ENCODE peak calls at places on chromosome 17, in six cellular contexts. One of them, this sample, is unnamed.

GRCh38 chr17:41463746-41464145 is 3.4 kb downstream of the KRT32 start:
- DNase-seq in mesenchymal stem cell: no peak
- DNase-seq in H1: no peak
- DNase-seq in IMR-90: no peak
- DNase-seq in neuronal stem cell: no peak
- DNase-seq in H9: no peak
- DNase-seq in this sample: no peak

GRCh38 chr17:12178644-12179330 is 158.1 kb downstream of the MAP2K4 start:
- DNase-seq in mesenchymal stem cell: no peak
- DNase-seq in H1: no peak
- DNase-seq in IMR-90: no peak
- DNase-seq in neuronal stem cell: no peak
- DNase-seq in H9: no peak
- DNase-seq in this sample: no peak

GRCh38 chr17:4497101-4497824 is 1.4 kb upstream of the SPNS2 start:
- DNase-seq in mesenchymal stem cell: no peak
- DNase-seq in H1: no peak
- DNase-seq in IMR-90: peak; percentile 52
- DNase-seq in neuronal stem cell: no peak
- DNase-seq in H9: no peak
- DNase-seq in this sample: no peak

GRCh38 chr17:28256881-28257280 is 62.1 kb upstream of the TMEM97 start:
- DNase-seq in mesenchymal stem cell: no peak
- DNase-seq in H1: no peak
- DNase-seq in IMR-90: no peak
- DNase-seq in neuronal stem cell: no peak
- DNase-seq in H9: no peak
- DNase-seq in this sample: no peak

GRCh38 chr17:43723697-43724359 is 34.8 kb downstream of the SOST start:
- DNase-seq in mesenchymal stem cell: peak; percentile 80
- DNase-seq in H1: no peak
- DNase-seq in IMR-90: peak; percentile 70
- DNase-seq in neuronal stem cell: no peak
- DNase-seq in H9: no peak
- DNase-seq in this sample: peak; percentile 49

GRCh38 chr17:9002610-9003354 is 18.5 kb upstream of the NTN1 start:
- DNase-seq in mesenchymal stem cell: no peak
- DNase-seq in H1: peak; percentile 72
- DNase-seq in IMR-90: no peak
- DNase-seq in neuronal stem cell: peak; percentile 62
- DNase-seq in H9: peak; percentile 63
- DNase-seq in this sample: peak; percentile 52

GRCh38 chr17:27466748-27467375 is 10.6 kb downstream of the KSR1 start:
- DNase-seq in mesenchymal stem cell: no peak
- DNase-seq in H1: no peak
- DNase-seq in IMR-90: no peak
- DNase-seq in neuronal stem cell: no peak
- DNase-seq in H9: no peak
- DNase-seq in this sample: no peak

GRCh38 chr17:75288784-75289121 is 480 bp downstream of the SLC25A19 start:
- DNase-seq in mesenchymal stem cell: no peak
- DNase-seq in H1: peak; percentile 69
- DNase-seq in IMR-90: no peak
- DNase-seq in neuronal stem cell: no peak
- DNase-seq in H9: peak; percentile 67
- DNase-seq in this sample: peak; percentile 57

GRCh38 chr17:7336240-7337175 is at the start of gene ACAP1:
- DNase-seq in mesenchymal stem cell: no peak
- DNase-seq in H1: peak; percentile 79
- DNase-seq in IMR-90: no peak
- DNase-seq in neuronal stem cell: no peak
- DNase-seq in H9: peak; percentile 94
- DNase-seq in this sample: peak; percentile 61

GRCh38 chr17:41835800-41836549 is at the start of gene NT5C3B:
- DNase-seq in mesenchymal stem cell: peak; percentile 41
- DNase-seq in H1: peak; percentile 76
- DNase-seq in IMR-90: no peak
- DNase-seq in neuronal stem cell: peak; percentile 41
- DNase-seq in H9: peak; percentile 78
- DNase-seq in this sample: peak; percentile 48

GRCh38 chr17:31593806-31594205 is 202.3 kb downstream of the RAB11FIP4 start:
- DNase-seq in mesenchymal stem cell: peak; percentile 50
- DNase-seq in H1: no peak
- DNase-seq in IMR-90: peak; percentile 89
- DNase-seq in neuronal stem cell: no peak
- DNase-seq in H9: no peak
- DNase-seq in this sample: no peak

GRCh38 chr17:46159686-46160085 is 33.5 kb downstream of the KANSL1 start:
- DNase-seq in mesenchymal stem cell: peak; percentile 64
- DNase-seq in H1: no peak
- DNase-seq in IMR-90: peak; percentile 87
- DNase-seq in neuronal stem cell: no peak
- DNase-seq in H9: no peak
- DNase-seq in this sample: no peak

GRCh38 chr17:17280613-17281549 is at the start of gene COPS3:
- DNase-seq in mesenchymal stem cell: peak; percentile 98
- DNase-seq in H1: peak; percentile 96
- DNase-seq in IMR-90: peak; percentile 98
- DNase-seq in neuronal stem cell: peak; percentile 95
- DNase-seq in H9: peak; percentile 99
- DNase-seq in this sample: peak; percentile 99

GRCh38 chr17:64336760-64337413 is 53.8 kb downstream of the PECAM1 start:
- DNase-seq in mesenchymal stem cell: no peak
- DNase-seq in H1: peak; percentile 49
- DNase-seq in IMR-90: no peak
- DNase-seq in neuronal stem cell: no peak
- DNase-seq in H9: peak; percentile 72
- DNase-seq in this sample: peak; percentile 8

GRCh38 chr17:37671813-37672544 is 28.7 kb upstream of the DDX52 start:
- DNase-seq in mesenchymal stem cell: peak; percentile 92
- DNase-seq in H1: no peak
- DNase-seq in IMR-90: peak; percentile 96
- DNase-seq in neuronal stem cell: no peak
- DNase-seq in H9: no peak
- DNase-seq in this sample: no peak

GRCh38 chr17:39365252-39365651 is 36.2 kb downstream of the FBXL20 start:
- DNase-seq in mesenchymal stem cell: no peak
- DNase-seq in H1: no peak
- DNase-seq in IMR-90: peak; percentile 83
- DNase-seq in neuronal stem cell: no peak
- DNase-seq in H9: no peak
- DNase-seq in this sample: no peak

GRCh38 chr17:81092518-81093095 is 57.7 kb downstream of the BAIAP2 start:
- DNase-seq in mesenchymal stem cell: no peak
- DNase-seq in H1: no peak
- DNase-seq in IMR-90: no peak
- DNase-seq in neuronal stem cell: no peak
- DNase-seq in H9: no peak
- DNase-seq in this sample: no peak

GRCh38 chr17:81090361-81091133 is 55.6 kb downstream of the BAIAP2 start:
- DNase-seq in mesenchymal stem cell: peak; percentile 20
- DNase-seq in H1: peak; percentile 83
- DNase-seq in IMR-90: no peak
- DNase-seq in neuronal stem cell: no peak
- DNase-seq in H9: peak; percentile 95
- DNase-seq in this sample: peak; percentile 68

GRCh38 chr17:81091134-81091530 is 56.2 kb downstream of the BAIAP2 start:
- DNase-seq in mesenchymal stem cell: no peak
- DNase-seq in H1: no peak
- DNase-seq in IMR-90: no peak
- DNase-seq in neuronal stem cell: no peak
- DNase-seq in H9: no peak
- DNase-seq in this sample: no peak

GRCh38 chr17:81093576-81094223 is 58.7 kb downstream of the BAIAP2 start:
- DNase-seq in mesenchymal stem cell: no peak
- DNase-seq in H1: no peak
- DNase-seq in IMR-90: no peak
- DNase-seq in neuronal stem cell: no peak
- DNase-seq in H9: no peak
- DNase-seq in this sample: no peak

GRCh38 chr17:81091774-81092517 is 57.0 kb downstream of the BAIAP2 start:
- DNase-seq in mesenchymal stem cell: no peak
- DNase-seq in H1: no peak
- DNase-seq in IMR-90: no peak
- DNase-seq in neuronal stem cell: no peak
- DNase-seq in H9: no peak
- DNase-seq in this sample: no peak
- H3K4me1 ChIP-seq in mesenchymal stem cell: peaks cover 56% of the 10 kb centered on the region
- H3K4me1 ChIP-seq in H1: peaks cover 33% of the 10 kb centered on the region
- H3K4me1 ChIP-seq in IMR-90: peaks cover 26% of the 10 kb centered on the region
- H3K4me1 ChIP-seq in neuronal stem cell: peaks cover 52% of the 10 kb centered on the region
- H3K4me1 ChIP-seq in H9: no peaks in the 10 kb centered on the region
- H3K4me1 ChIP-seq in this sample: peaks cover 11% of the 10 kb centered on the region

GRCh38 chr17:55391244-55391757 is 30.3 kb downstream of the MMD start:
- DNase-seq in mesenchymal stem cell: no peak
- DNase-seq in H1: no peak
- DNase-seq in IMR-90: no peak
- DNase-seq in neuronal stem cell: no peak
- DNase-seq in H9: no peak
- DNase-seq in this sample: no peak
- H2BK15ac ChIP-seq in mesenchymal stem cell: no peak overlapping the region
- H2BK15ac ChIP-seq in H1: no peak overlapping the region
- H2BK15ac ChIP-seq in IMR-90: no peak overlapping the region
- H2BK15ac ChIP-seq in neuronal stem cell: no peak overlapping the region
- H2BK15ac ChIP-seq in H9: no peak overlapping the region
- H2BK15ac ChIP-seq in this sample: no peak overlapping the region

DNA sequence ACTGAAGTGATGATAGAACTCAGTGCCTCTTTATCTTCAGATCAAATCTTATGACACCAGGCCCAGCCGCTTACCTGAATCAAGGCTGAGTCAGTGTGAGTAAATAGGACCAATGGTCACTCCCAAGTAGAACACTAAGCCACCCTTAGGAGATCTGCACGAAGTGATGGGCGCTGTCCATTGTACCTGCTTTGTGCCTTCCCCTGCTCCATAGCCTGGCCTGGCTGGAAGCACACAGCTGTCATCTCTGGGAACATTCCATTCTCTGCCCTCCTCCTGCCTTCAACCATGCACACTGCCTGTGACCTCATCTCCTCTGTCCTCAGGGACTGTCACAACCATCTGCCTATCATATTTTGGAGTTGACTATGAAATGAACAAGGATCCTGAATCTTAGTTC is 279.5 kb upstream of the ASIC2 start:
- DNase-seq in mesenchymal stem cell: peak; percentile 14
- DNase-seq in H1: no peak
- DNase-seq in IMR-90: no peak
- DNase-seq in neuronal stem cell: no peak
- DNase-seq in H9: peak; percentile 48
- DNase-seq in this sample: peak; percentile 48
- H3K9ac ChIP-seq in mesenchymal stem cell: no peak overlapping the region
- H3K9ac ChIP-seq in H1: no peak overlapping the region
- H3K9ac ChIP-seq in IMR-90: no peak overlapping the region
- H3K9ac ChIP-seq in neuronal stem cell: no peak overlapping the region
- H3K9ac ChIP-seq in H9: no peak overlapping the region
- H3K9ac ChIP-seq in this sample: no peak overlapping the region

GRCh38 chr17:56029980-56030624 is 123.2 kb upstream of the ANKFN1 start:
- DNase-seq in mesenchymal stem cell: no peak
- DNase-seq in H1: no peak
- DNase-seq in IMR-90: no peak
- DNase-seq in neuronal stem cell: no peak
- DNase-seq in H9: no peak
- DNase-seq in this sample: peak; percentile 47

GRCh38 chr17:56028837-56029236 is 124.4 kb upstream of the ANKFN1 start:
- DNase-seq in mesenchymal stem cell: no peak
- DNase-seq in H1: no peak
- DNase-seq in IMR-90: no peak
- DNase-seq in neuronal stem cell: no peak
- DNase-seq in H9: no peak
- DNase-seq in this sample: no peak

GRCh38 chr17:56034120-56034757 is 119.0 kb upstream of the ANKFN1 start:
- DNase-seq in mesenchymal stem cell: no peak
- DNase-seq in H1: no peak
- DNase-seq in IMR-90: no peak
- DNase-seq in neuronal stem cell: no peak
- DNase-seq in H9: no peak
- DNase-seq in this sample: no peak

GRCh38 chr17:56026894-56027293 is 126.4 kb upstream of the ANKFN1 start:
- DNase-seq in mesenchymal stem cell: no peak
- DNase-seq in H1: no peak
- DNase-seq in IMR-90: no peak
- DNase-seq in neuronal stem cell: no peak
- DNase-seq in H9: no peak
- DNase-seq in this sample: no peak

GRCh38 chr17:56031636-56032035 is 121.6 kb upstream of the ANKFN1 start:
- DNase-seq in mesenchymal stem cell: no peak
- DNase-seq in H1: no peak
- DNase-seq in IMR-90: no peak
- DNase-seq in neuronal stem cell: no peak
- DNase-seq in H9: no peak
- DNase-seq in this sample: no peak
- H3K4me1 ChIP-seq in mesenchymal stem cell: no peaks in the 10 kb centered on the region
- H3K4me1 ChIP-seq in H1: no peaks in the 10 kb centered on the region
- H3K4me1 ChIP-seq in IMR-90: no peaks in the 10 kb centered on the region
- H3K4me1 ChIP-seq in neuronal stem cell: no peaks in the 10 kb centered on the region
- H3K4me1 ChIP-seq in H9: no peaks in the 10 kb centered on the region
- H3K4me1 ChIP-seq in this sample: no peaks in the 10 kb centered on the region

GRCh38 chr17:54046570-54046969 is 223.8 kb downstream of the KIF2B start:
- DNase-seq in mesenchymal stem cell: no peak
- DNase-seq in H1: no peak
- DNase-seq in IMR-90: no peak
- DNase-seq in neuronal stem cell: no peak
- DNase-seq in H9: no peak
- DNase-seq in this sample: no peak
- H2BK15ac ChIP-seq in mesenchymal stem cell: no peak overlapping the region
- H2BK15ac ChIP-seq in H1: no peak overlapping the region
- H2BK15ac ChIP-seq in IMR-90: no peak overlapping the region
- H2BK15ac ChIP-seq in neuronal stem cell: no peak overlapping the region
- H2BK15ac ChIP-seq in H9: no peak overlapping the region
- H2BK15ac ChIP-seq in this sample: no peak overlapping the region

GRCh38 chr17:77087650-77088454 is 52.9 kb upstream of the SEC14L1 start:
- DNase-seq in mesenchymal stem cell: no peak
- DNase-seq in H1: no peak
- DNase-seq in IMR-90: no peak
- DNase-seq in neuronal stem cell: no peak
- DNase-seq in H9: no peak
- DNase-seq in this sample: no peak

GRCh38 chr17:77088455-77089117 is 52.2 kb upstream of the SEC14L1 start:
- DNase-seq in mesenchymal stem cell: peak; percentile 98
- DNase-seq in H1: peak; percentile 94
- DNase-seq in IMR-90: peak; percentile 98
- DNase-seq in neuronal stem cell: peak; percentile 88
- DNase-seq in H9: peak; percentile 98
- DNase-seq in this sample: peak; percentile 99

GRCh38 chr17:77085916-77086432 is 54.8 kb upstream of the SEC14L1 start:
- DNase-seq in mesenchymal stem cell: no peak
- DNase-seq in H1: peak; percentile 54
- DNase-seq in IMR-90: no peak
- DNase-seq in neuronal stem cell: no peak
- DNase-seq in H9: no peak
- DNase-seq in this sample: no peak

GRCh38 chr17:77089118-77089477 is 51.7 kb upstream of the SEC14L1 start:
- DNase-seq in mesenchymal stem cell: peak; percentile 24
- DNase-seq in H1: no peak
- DNase-seq in IMR-90: no peak
- DNase-seq in neuronal stem cell: no peak
- DNase-seq in H9: no peak
- DNase-seq in this sample: peak; percentile 59

GRCh38 chr17:77086433-77087010 is 54.2 kb upstream of the SEC14L1 start:
- DNase-seq in mesenchymal stem cell: peak; percentile 80
- DNase-seq in H1: peak; percentile 99
- DNase-seq in IMR-90: peak; percentile 72
- DNase-seq in neuronal stem cell: peak; percentile 61
- DNase-seq in H9: peak; percentile 97
- DNase-seq in this sample: peak; percentile 85
- H3K9ac ChIP-seq in mesenchymal stem cell: peak overlapping the region; percentile 71
- H3K9ac ChIP-seq in H1: no peak overlapping the region
- H3K9ac ChIP-seq in IMR-90: no peak overlapping the region
- H3K9ac ChIP-seq in neuronal stem cell: no peak overlapping the region
- H3K9ac ChIP-seq in H9: no peak overlapping the region
- H3K9ac ChIP-seq in this sample: no peak overlapping the region